ENCODE peak calls at places on chromosome 12, in four cellular contexts. Y is endothelial cell of umbilical vein, E is GM12892, V is esophagus squamous epithelium. P is an unnamed sample.

GRCh38 chr12:43282106-43282505 is 269.9 kb downstream of the ADAMTS20 start:
- DNase-seq in Y (peak; percentile 72), E (no peak), V (no peak), P (no peak)

GRCh38 chr12:3035815-3036702 is 41.1 kb upstream of the TSPAN9 start:
- DNase-seq in Y (peak; percentile 30), E (peak; percentile 5), V (no peak), P (no peak)

GRCh38 chr12:63982787-63983186 is 138.3 kb downstream of the SRGAP1 start:
- DNase-seq in Y (no peak), E (no peak), V (no peak), P (no peak)

GRCh38 chr12:78155546-78155945 is 324.9 kb downstream of the NAV3 start:
- DNase-seq in Y (no peak), E (no peak), V (no peak), P (no peak)

GRCh38 chr12:131209082-131210070 is 255.7 kb downstream of the ADGRD1 start:
- DNase-seq in Y (no peak), E (no peak), V (no peak), P (no peak)

GRCh38 chr12:71283883-71284282 is 126.1 kb upstream of the TSPAN8 start:
- DNase-seq in Y (no peak), E (no peak), V (no peak), P (no peak)

GRCh38 chr12:110637869-110638441 is 24.0 kb downstream of the TCTN1 start:
- DNase-seq in Y (no peak), E (no peak), V (no peak), P (no peak)

GRCh38 chr12:46574853-46575252 is 202.3 kb upstream of the SLC38A2 start:
- DNase-seq in Y (no peak), E (no peak), V (no peak), P (no peak)

GRCh38 chr12:12091977-12092663 is 21.4 kb downstream of the BCL2L14 start:
- DNase-seq in Y (peak; percentile 44), E (no peak), V (no peak), P (no peak)

GRCh38 chr12:69405466-69405865 is 45.9 kb downstream of the YEATS4 start:
- DNase-seq in Y (peak; percentile 92), E (no peak), V (no peak), P (peak; percentile 45)

GRCh38 chr12:109833307-109834189 is at the start of gene TRPV4:
- DNase-seq in Y (peak; percentile 64), E (no peak), V (no peak), P (no peak)

DNA sequence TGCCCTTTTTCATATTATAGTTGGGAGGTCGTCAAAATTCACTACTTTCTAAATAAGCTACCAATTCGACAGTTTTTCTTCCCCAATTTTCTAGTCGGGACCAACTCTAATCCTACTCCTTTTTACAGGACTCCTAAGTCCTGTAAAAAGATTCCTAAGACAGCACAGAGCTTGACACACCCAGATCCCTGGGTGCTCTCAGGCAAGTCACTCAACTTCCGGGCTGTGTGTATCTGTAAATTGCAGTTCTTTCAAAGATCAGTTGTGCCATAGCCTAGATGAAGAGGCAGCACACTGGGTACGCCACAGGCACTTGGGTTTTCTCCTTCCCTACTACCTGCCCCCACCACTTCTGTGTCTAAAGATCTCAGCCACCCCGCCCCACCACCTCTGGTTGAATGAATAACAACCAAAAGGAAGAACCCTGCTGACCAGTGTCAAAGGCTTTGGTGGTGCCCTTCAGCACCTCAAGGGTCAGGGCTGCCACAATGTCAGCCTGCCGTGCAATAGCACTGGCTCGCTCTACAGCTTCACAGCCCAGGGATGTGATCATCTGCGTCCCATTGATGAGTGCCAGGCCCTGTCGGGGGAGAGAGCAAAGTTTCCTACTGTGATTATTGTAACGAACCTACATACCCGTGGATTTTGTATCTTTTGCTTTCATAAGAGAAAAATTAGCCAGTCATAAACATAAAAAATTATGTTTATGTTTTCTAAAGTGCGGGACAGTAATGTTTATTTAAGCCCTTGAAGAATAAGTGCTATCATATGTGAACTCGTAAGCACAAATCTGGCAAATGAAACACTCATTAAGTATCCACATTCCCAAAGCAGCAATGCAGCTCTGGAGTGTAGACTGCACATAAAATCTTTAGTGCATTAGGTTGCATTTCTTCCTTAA is 9.3 kb downstream of the HAL start:
- DNase-seq in Y (no peak), E (no peak), V (no peak), P (no peak)
- TF ChIP-seq POLR2A in Y (no peak), E (no peak), V (no peak), P (no peak)

DNA sequence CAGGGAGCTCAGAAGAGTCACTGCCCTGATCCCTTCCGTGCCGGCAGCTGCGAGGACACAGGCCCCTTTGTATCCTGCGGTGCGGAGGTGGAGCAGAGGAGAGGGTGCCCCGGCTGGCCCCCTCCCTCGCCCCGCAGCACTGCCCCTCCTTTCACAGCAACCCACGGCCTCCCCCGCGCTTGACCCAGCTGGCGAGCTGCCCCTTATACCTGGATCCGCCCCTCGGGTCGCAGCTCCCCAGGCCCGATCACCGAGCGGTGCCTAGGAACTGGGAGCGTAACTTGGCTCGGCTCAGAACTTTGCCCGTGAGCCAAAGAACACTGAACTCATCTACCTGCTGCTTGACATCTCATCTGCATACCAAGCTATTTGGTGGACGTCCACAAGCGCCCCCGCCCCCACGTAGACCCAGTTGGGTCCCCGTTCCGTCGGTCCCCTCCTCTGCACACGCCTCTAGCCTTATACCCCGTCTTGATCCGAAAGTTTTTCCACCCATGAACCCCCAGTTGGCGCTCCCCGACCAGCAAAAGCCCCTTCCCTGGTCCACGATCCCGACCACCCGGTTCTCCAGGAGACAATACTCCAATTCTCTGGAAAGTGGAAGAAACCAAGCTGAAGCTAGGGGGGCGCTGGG is 697 bp upstream of the DNAJC14 start:
- DNase-seq in Y (peak; percentile 70), E (peak; percentile 56), V (no peak), P (no peak)
- TF ChIP-seq POLR2A in Y (no peak), E (no peak), V (no peak), P (no peak)

GRCh38 chr12:123388218-123388947 is 4.5 kb downstream of the KMT5A start:
- DNase-seq in Y (peak; percentile 61), E (peak; percentile 85), V (no peak), P (peak; percentile 90)
- TF ChIP-seq POLR2A in Y (peak; percentile 55), E (peak; percentile 54), V (no peak), P (no peak)

DNA sequence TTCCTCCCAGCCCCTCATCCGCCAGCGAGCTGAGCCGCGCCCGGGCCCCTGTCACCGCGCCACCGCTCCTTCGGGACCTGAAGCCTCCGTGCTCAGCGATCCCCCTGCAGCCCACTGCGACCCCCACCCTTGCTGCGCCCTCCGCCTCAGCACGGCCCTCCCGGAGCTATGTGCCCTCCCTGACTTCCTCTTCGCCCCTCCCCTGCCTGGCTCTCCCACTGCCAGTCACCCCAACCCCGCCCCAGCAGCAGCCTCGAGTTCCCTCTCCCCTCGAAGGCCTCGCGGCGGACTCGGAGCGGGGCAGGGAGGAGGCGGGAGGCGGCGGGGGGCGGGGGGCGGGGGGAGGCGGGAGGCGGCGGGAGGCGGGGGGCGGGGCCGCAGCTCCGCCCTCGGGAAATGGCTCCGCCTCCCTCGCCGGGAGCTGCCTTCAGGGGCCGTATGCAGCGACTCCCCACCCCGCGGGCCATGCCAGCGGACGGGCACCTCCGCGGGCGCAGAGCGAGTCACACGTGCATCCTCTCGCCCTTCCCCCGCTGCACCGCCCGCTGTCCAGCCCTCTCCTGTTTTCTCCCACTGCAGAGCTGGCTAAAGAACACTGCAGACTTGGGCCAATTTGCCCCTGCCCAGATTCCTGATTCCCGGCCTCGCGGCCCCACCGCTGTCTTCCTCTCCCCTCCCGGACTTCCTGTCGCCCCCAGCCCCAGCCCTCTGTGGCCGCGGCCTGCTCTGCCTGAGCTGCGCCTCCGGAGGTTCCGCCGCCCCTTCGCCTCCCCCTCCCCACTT is 29.1 kb upstream of the ADIPOR2 start:
- DNase-seq in Y (peak; percentile 90), E (peak; percentile 80), V (peak; percentile 62), P (peak; percentile 97)
- TF ChIP-seq POLR2A in Y (no peak), E (peak; percentile 39), V (peak; percentile 22), P (peak; percentile 28)

P was measured in H54.